ENCODE peak calls at places on chromosomes 5 and 9, in six cellular contexts. B is H1, I is HepG2, V is GM12878, G is K562, L is GM12892. N is an unnamed sample.
A peak's percentile ranks its signal among the peaks of the same experiment; 100 is the strongest.

GRCh38 chr5:68239485-68239884 is 23.9 kb downstream of the PIK3R1 start:
- DNase-seq in B (no peak), I (peak; percentile 94), V (no peak), G (no peak), L (peak; percentile 13), N (peak; percentile 22)

GRCh38 chr9:109107402-109108240 is 12.1 kb downstream of the TMEM245 start:
- DNase-seq in B (no peak), I (peak; percentile 33), V (no peak), G (peak; percentile 56), L (no peak), N (no peak)

GRCh38 chr9:137034709-137035506 is 3.0 kb upstream of the FUT7 start:
- DNase-seq in B (peak; percentile 94), I (peak; percentile 71), V (peak; percentile 55), G (peak; percentile 80), L (peak; percentile 95), N (peak; percentile 97)

GRCh38 chr9:5557606-5558587 is 47.6 kb downstream of the PDCD1LG2 start:
- DNase-seq in B (no peak), I (no peak), V (no peak), G (no peak), L (no peak), N (no peak)

GRCh38 chr9:19782005-19782404 is 6.8 kb downstream of the SLC24A2 start:
- DNase-seq in B (no peak), I (no peak), V (no peak), G (no peak), L (no peak), N (no peak)

GRCh38 chr5:120139039-120139438 is 325.1 kb upstream of the PRR16 start:
- DNase-seq in B (no peak), I (peak; percentile 70), V (no peak), G (no peak), L (no peak), N (no peak)

GRCh38 chr5:179163236-179164155 is 103.3 kb downstream of the ZNF354C start:
- DNase-seq in B (peak; percentile 35), I (no peak), V (no peak), G (no peak), L (no peak), N (no peak)

GRCh38 chr9:98117984-98118639 is 910 bp downstream of the TRIM14 start:
- DNase-seq in B (no peak), I (peak; percentile 82), V (no peak), G (peak; percentile 42), L (no peak), N (no peak)

GRCh38 chr9:113492343-113493079 is 29.0 kb downstream of the RGS3 start:
- DNase-seq in B (no peak), I (no peak), V (no peak), G (no peak), L (no peak), N (no peak)

GRCh38 chr5:132469380-132470372 is 20.9 kb downstream of the IRF1 start:
- DNase-seq in B (no peak), I (peak; percentile 60), V (no peak), G (no peak), L (no peak), N (no peak)

GRCh38 chr5:134005415-134006118 is 792 bp upstream of the VDAC1 start:
- DNase-seq in B (peak; percentile 71), I (no peak), V (no peak), G (peak; percentile 46), L (peak; percentile 57), N (peak; percentile 55)

GRCh38 chr9:129036923-129037766 is 719 bp downstream of the MIGA2 start:
- DNase-seq in B (no peak), I (no peak), V (no peak), G (peak; percentile 23), L (no peak), N (no peak)

GRCh38 chr9:16705121-16705604 is 165.3 kb downstream of the BNC2 start:
- DNase-seq in B (peak; percentile 67), I (no peak), V (no peak), G (peak; percentile 8), L (no peak), N (no peak)

GRCh38 chr9:121499427-121500164 is at the start of gene GGTA1:
- DNase-seq in B (peak; percentile 71), I (no peak), V (no peak), G (peak; percentile 48), L (peak; percentile 35), N (peak; percentile 36)

GRCh38 chr5:82597437-82597836 is 319.3 kb upstream of the RPS23 start:
- DNase-seq in B (no peak), I (no peak), V (no peak), G (no peak), L (no peak), N (no peak)

GRCh38 chr5:91170266-91170665 is 212.9 kb downstream of the ARRDC3 start:
- DNase-seq in B (no peak), I (no peak), V (no peak), G (no peak), L (no peak), N (no peak)

GRCh38 chr5:79793304-79793703 is 103.7 kb downstream of the CMYA5 start:
- DNase-seq in B (no peak), I (no peak), V (no peak), G (no peak), L (no peak), N (no peak)

GRCh38 chr9:97563458-97564135 is 62.1 kb downstream of the TMOD1 start:
- DNase-seq in B (peak; percentile 27), I (no peak), V (no peak), G (no peak), L (no peak), N (no peak)

GRCh38 chr9:114551750-114552685 is 35.6 kb upstream of the ATP6V1G1 start:
- DNase-seq in B (no peak), I (peak; percentile 69), V (no peak), G (peak; percentile 69), L (no peak), N (no peak)
- TF ChIP-seq POLR2A in B (no peak), I (no peak), V (no peak), G (no peak), L (no peak), N (no peak)

DNA sequence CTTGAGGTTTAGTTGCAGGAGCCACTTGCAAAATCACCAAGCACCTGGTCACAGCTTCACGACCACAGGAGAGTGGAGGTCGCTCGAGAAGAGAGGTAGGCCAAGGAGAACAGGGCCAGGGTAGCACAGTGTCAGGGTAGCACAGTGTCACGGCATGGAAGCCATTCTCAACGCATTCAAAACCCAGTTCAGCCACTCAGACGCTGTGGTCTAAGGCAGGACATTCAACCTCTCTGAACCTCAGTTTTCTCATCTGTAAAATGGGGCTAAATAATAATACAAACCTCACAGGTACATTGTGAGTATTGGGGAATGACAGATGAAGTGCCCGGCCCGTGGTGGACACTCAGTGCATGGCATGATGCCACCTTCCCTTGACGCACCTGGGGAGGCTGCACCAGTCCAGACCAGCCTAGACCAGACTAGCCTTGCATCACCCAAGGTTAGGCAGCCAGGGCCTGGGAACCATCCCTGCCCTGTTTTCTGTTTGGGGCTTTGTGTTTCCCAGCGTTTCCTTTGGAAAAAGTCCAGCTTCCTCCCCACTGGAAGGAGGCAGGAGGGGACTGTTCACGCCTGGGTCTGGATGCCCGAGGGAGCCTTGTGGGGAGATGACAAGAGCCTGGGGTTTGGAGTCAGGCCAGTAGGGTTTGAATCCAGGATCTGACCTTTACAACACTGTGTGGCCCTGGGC is 7.8 kb upstream of the LMX1B start:
- DNase-seq in B (no peak), I (no peak), V (no peak), G (no peak), L (no peak), N (no peak)
- TF ChIP-seq TAF1 in B (no peak), I (no peak), V (no peak), G (no peak), L (no peak), N (no peak)

DNA sequence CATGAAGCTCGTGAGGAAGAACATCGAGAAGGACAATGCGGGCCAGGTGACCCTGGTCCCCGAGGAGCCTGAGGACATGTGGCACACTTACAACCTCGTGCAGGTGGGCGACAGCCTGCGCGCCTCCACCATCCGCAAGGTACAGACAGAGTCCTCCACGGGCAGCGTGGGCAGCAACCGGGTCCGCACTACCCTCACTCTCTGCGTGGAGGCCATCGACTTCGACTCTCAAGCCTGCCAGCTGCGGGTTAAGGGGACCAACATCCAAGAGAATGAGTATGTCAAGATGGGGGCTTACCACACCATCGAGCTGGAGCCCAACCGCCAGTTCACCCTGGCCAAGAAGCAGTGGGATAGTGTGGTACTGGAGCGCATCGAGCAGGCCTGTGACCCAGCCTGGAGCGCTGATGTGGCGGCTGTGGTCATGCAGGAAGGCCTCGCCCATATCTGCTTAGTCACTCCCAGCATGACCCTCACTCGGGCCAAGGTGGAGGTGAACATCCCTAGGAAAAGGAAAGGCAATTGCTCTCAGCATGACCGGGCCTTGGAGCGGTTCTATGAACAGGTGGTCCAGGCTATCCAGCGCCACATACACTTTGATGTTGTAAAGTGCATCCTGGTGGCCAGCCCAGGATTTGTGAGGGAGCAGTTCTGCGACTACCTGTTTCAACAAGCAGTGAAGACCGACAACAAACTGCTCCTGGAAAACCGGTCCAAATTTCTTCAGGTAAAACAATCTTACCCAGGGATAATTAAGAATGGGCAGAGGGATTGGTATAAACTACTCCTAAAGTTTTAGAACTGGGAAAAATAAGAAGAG is 12.9 kb downstream of the ITGA1 start:
- DNase-seq in B (peak; percentile 60), I (peak; percentile 69), V (no peak), G (peak; percentile 40), L (no peak), N (no peak)
- TF ChIP-seq POLR2AphosphoS5 in B (peak; percentile 83), I (peak; percentile 15), V (no peak), G (peak; percentile 15), L (no peak), N (peak; percentile 2)

GRCh38 chr5:52786391-52786790 is 1.3 kb upstream of the ITGA1 start:
- DNase-seq in B (no peak), I (no peak), V (no peak), G (no peak), L (no peak), N (no peak)

GRCh38 chr5:52789378-52789777 is 1.7 kb downstream of the ITGA1 start:
- DNase-seq in B (no peak), I (peak; percentile 50), V (no peak), G (no peak), L (no peak), N (no peak)

GRCh38 chr5:52788505-52788821 is 747 bp downstream of the ITGA1 start:
- DNase-seq in B (no peak), I (no peak), V (no peak), G (no peak), L (no peak), N (no peak)

GRCh38 chr5:52786937-52787599 is 648 bp upstream of the ITGA1 start:
- DNase-seq in B (no peak), I (peak; percentile 53), V (no peak), G (no peak), L (no peak), N (no peak)

DNA sequence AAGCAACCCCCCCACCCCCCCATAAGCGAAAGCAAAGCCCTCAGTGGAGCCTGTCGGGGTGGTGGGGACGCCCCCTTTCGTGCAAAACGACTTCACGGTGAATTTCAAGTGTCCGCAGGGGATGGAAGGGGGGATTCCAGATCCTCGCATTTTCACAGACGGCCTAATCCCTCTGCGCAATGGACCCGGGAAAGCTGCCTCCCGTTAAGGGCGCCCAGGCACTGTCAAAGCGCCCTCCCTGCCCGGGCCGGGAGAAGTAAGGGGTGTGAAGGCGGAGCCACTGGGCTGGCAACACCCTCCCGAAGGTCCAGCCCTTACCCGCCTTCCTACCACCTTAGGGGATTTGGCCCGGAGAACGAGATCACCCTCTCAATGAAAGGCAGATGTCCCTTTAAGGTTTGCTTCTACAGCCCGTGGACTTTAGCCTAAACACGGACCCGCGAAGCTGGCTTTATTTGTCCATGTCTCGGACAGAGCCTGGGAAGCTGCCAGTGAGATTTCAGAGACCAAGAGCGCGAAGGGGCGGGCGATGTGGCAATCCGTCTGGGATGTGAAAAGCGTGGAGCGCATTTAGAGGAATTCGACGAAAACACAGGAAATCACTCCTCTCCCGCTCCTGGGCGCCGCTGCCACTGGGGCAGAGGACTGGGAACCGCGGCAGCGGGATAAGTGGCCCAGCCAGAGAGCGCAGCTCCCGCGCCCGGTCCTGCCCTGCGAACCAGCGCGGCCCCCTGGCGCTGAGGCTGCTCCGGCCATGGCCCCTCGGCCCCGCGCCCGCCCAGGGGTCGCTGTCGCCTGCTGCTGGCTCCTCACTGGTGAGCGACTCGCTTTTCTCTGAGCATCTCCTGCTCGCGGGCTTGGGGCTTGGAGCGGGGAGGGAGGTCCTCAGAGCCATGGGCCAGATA is at the start of the genes ITGA1 and PELO:
- DNase-seq in B (peak; percentile 85), I (peak; percentile 86), V (no peak), G (no peak), L (peak; percentile 18), N (peak; percentile 21)
- TF ChIP-seq POLR2A in B (peak; percentile 72), I (peak; percentile 35), V (no peak), G (no peak), L (no peak), N (peak; percentile 36)